ENCODE peak calls at places on chromosomes 13 and 19, in seven cellular contexts. U is AG04450; O is psoas muscle; W is neural progenitor cell; D is upper lobe of right lung; F is aorta; T is CD8-positive, alpha-beta T cell. C is an unnamed sample.

GRCh38 chr19:41321600-41322270 is 11.8 kb downstream of the CCDC97 start:
- DNase-seq in U (no peak), O (peak; percentile 63), W (peak; percentile 80), D (no peak), F (no peak), T (no peak), C (peak; percentile 55)

GRCh38 chr13:102399791-102400618 is 1.8 kb downstream of the FGF14 start:
- DNase-seq in U (no peak), O (peak; percentile 22), W (peak; percentile 46), D (peak; percentile 65), F (peak; percentile 76), T (peak; percentile 50), C (peak; percentile 59)

GRCh38 chr19:55658846-55659459 is 4.1 kb downstream of the U2AF2 start:
- DNase-seq in U (no peak), O (no peak), W (no peak), D (no peak), F (no peak), T (no peak), C (no peak)

GRCh38 chr19:7152568-7152967 is 83.1 kb downstream of the ZNF557 start:
- DNase-seq in U (no peak), O (no peak), W (peak; percentile 24), D (no peak), F (peak; percentile 51), T (no peak), C (no peak)

GRCh38 chr19:16263115-16263839 is 61.3 kb upstream of the KLF2 start:
- DNase-seq in U (no peak), O (no peak), W (no peak), D (no peak), F (no peak), T (no peak), C (no peak)

GRCh38 chr19:2532252-2533071 is 56.5 kb downstream of the GADD45B start:
- DNase-seq in U (no peak), O (no peak), W (no peak), D (no peak), F (no peak), T (no peak), C (no peak)

GRCh38 chr13:92537485-92537884 is 689.1 kb upstream of the GPC6 start:
- DNase-seq in U (no peak), O (no peak), W (no peak), D (no peak), F (no peak), T (no peak), C (no peak)

GRCh38 chr19:38712161-38712748 is 32.0 kb downstream of the CAPN12 start:
- DNase-seq in U (no peak), O (no peak), W (no peak), D (no peak), F (no peak), T (no peak), C (no peak)

GRCh38 chr19:56273563-56274117 is 1.1 kb downstream of the EDDM13 start:
- DNase-seq in U (no peak), O (no peak), W (no peak), D (no peak), F (no peak), T (no peak), C (no peak)

GRCh38 chr13:64075543-64076271 is 2660.1 kb upstream of the PCDH20 start:
- DNase-seq in U (no peak), O (no peak), W (no peak), D (no peak), F (peak; percentile 41), T (no peak), C (no peak)

DNA sequence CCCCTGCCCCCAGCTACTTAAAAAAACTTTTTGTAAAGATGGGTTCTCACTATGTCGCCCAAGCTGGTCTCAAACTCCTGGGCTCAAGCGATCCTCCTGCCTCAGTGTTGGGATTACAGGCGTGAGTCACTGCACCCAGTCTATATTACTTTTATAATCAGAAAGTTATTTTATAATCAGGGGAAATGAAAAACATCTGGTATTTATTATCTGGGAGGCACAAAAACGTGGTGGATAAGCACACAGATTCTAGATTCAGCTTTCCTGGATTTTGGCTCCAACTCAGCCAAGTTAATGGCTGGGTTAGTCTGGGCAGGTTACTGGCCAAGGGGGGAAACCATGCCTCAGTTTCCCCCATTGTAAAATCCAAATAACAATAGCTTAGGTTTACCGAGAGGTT is 24.7 kb downstream of the KEAP1 start:
- DNase-seq in U (no peak), O (no peak), W (no peak), D (no peak), F (no peak), T (no peak), C (no peak)
- H3K4me3 ChIP-seq in U (no peak overlapping the region), O (peak overlapping the region; percentile 66), W (no peak overlapping the region), D (peak overlapping the region; percentile 45), F (no peak overlapping the region), T (peak overlapping the region; percentile 28), C (no peak overlapping the region)

GRCh38 chr19:58563823-58564222 is 5.4 kb upstream of the UBE2M start:
- DNase-seq in U (no peak), O (no peak), W (no peak), D (peak; percentile 44), F (no peak), T (no peak), C (no peak)

GRCh38 chr19:58560921-58561320 is 2.5 kb upstream of the UBE2M start:
- DNase-seq in U (no peak), O (no peak), W (no peak), D (no peak), F (no peak), T (no peak), C (no peak)

GRCh38 chr19:58562126-58563033 is 4.0 kb upstream of the UBE2M start:
- DNase-seq in U (no peak), O (peak; percentile 57), W (peak; percentile 52), D (peak; percentile 78), F (peak; percentile 84), T (peak; percentile 73), C (peak; percentile 33)

GRCh38 chr19:58561373-58562125 is 3.1 kb upstream of the UBE2M start:
- DNase-seq in U (no peak), O (no peak), W (no peak), D (no peak), F (no peak), T (peak; percentile 48), C (no peak)

GRCh38 chr19:58563034-58563573 is 4.7 kb upstream of the UBE2M start:
- DNase-seq in U (no peak), O (no peak), W (no peak), D (peak; percentile 72), F (peak; percentile 81), T (peak; percentile 65), C (peak; percentile 78)
- H3K27ac ChIP-seq in U (no peak overlapping the region), O (peak overlapping the region; percentile 64), W (no peak overlapping the region), D (no peak overlapping the region), F (no peak overlapping the region), T (peak overlapping the region; percentile 54), C (peak overlapping the region; percentile 35)

GRCh38 chr19:12578641-12579040 is 27.4 kb upstream of the ZNF564 start:
- DNase-seq in U (no peak), O (no peak), W (no peak), D (no peak), F (peak; percentile 14), T (no peak), C (no peak)

GRCh38 chr19:12581100-12581499 is 29.5 kb downstream of the ZNF490 start:
- DNase-seq in U (no peak), O (no peak), W (no peak), D (no peak), F (no peak), T (no peak), C (no peak)

GRCh38 chr19:12580180-12580694 is 29.0 kb upstream of the ZNF564 start:
- DNase-seq in U (peak; percentile 49), O (no peak), W (no peak), D (no peak), F (no peak), T (no peak), C (no peak)
- H3K9me3 ChIP-seq in U (peaks cover 59% of the 10 kb centered on the region), O (peaks cover 35% of the 10 kb centered on the region), W (peaks cover 18% of the 10 kb centered on the region), D (peaks cover 4% of the 10 kb centered on the region), F (peaks cover 10% of the 10 kb centered on the region), T (peaks cover 16% of the 10 kb centered on the region), C (peaks cover 11% of the 10 kb centered on the region)

GRCh38 chr19:50422397-50423278 is 3.9 kb downstream of the SPIB start:
- DNase-seq in U (no peak), O (no peak), W (no peak), D (no peak), F (no peak), T (no peak), C (no peak)

GRCh38 chr19:50419022-50419579 is 363 bp downstream of the SPIB start:
- DNase-seq in U (no peak), O (no peak), W (no peak), D (no peak), F (no peak), T (no peak), C (no peak)

GRCh38 chr19:50420127-50420526 is 1.4 kb downstream of the SPIB start:
- DNase-seq in U (no peak), O (no peak), W (no peak), D (no peak), F (no peak), T (no peak), C (no peak)

GRCh38 chr19:50419580-50420035 is 870 bp downstream of the SPIB start:
- DNase-seq in U (no peak), O (no peak), W (no peak), D (no peak), F (no peak), T (no peak), C (no peak)

DNA sequence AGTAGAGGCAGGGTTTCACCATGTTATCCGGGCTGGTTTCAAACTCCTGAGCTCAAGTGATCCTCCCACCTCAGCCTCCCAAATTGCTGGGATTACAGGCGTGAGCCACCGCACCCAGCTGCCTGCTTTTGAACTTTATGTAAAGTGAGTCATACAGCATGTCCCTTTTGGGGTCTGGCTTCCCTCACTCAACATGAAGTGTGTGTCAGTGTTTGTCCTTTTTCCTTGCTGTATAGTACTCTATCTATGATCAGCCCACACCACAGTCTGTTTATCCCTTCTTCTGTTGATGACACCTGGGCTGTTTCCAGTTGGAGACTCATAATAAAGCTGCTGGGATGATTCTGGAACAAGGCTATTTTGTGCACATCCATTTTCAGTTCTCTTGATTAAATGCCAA is 2.1 kb downstream of the SPIB start:
- DNase-seq in U (no peak), O (no peak), W (no peak), D (no peak), F (no peak), T (no peak), C (no peak)
- H3K4me3 ChIP-seq in U (no peak overlapping the region), O (no peak overlapping the region), W (no peak overlapping the region), D (no peak overlapping the region), F (no peak overlapping the region), T (no peak overlapping the region), C (no peak overlapping the region)

DNA sequence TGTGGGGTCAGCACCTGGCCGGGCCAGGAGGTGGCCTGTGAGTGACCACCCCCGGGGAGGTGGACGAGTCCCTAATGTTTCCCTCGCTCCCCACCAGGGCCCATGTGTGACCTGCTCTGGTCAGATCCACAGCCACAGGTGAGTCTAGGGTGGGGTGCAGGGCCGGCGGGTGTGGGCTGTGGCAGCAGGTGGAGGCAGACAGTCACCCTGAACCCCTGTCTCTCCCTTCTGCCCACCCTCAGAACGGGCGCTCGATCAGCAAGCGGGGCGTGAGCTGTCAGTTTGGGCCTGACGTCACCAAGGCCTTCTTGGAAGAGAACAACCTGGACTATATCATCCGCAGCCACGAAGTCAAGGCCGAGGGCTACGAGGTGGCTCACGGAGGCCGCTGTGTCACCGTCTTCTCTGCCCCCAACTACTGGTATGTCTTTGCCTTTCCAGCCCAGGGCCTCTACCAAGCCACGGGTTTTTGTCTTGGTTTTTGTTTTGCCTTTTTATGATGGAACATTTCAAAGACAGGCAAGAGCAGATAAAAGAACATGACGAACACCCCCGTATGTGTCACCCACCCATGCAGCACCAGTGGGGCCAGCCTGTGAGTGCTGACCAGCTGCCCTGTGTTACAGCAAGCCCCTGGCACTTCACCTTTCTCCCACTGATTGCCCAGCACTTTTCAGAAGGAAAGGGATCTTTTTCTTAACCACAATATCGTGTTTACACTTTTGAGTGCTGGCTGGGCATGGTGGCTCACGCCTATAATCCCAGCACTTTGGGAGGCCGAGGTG is 24.9 kb downstream of the CCDC8 start:
- DNase-seq in U (no peak), O (no peak), W (no peak), D (peak; percentile 61), F (no peak), T (no peak), C (no peak)
- H3K27ac ChIP-seq in U (no peak overlapping the region), O (no peak overlapping the region), W (no peak overlapping the region), D (no peak overlapping the region), F (no peak overlapping the region), T (no peak overlapping the region), C (no peak overlapping the region)